ENCODE peak calls at places on chromosomes 13 and 19, in six cellular contexts. One of them, this sample, is unnamed.

GRCh38 chr13:33727356-33728083 is 90.4 kb upstream of the RFC3 start:
- DNase-seq in BJ: no peak
- DNase-seq in left ventricle myocardium inferior: no peak
- DNase-seq in brain microvascular endothelial cell: no peak
- DNase-seq in AG10803: no peak
- DNase-seq in cardiac fibroblast: no peak
- DNase-seq in this sample: no peak

GRCh38 chr13:72431981-72432617 is 295.3 kb downstream of the MZT1 start:
- DNase-seq in BJ: no peak
- DNase-seq in left ventricle myocardium inferior: no peak
- DNase-seq in brain microvascular endothelial cell: no peak
- DNase-seq in AG10803: no peak
- DNase-seq in cardiac fibroblast: no peak
- DNase-seq in this sample: no peak

GRCh38 chr19:45526143-45526542 is 18.9 kb downstream of the VASP start:
- DNase-seq in BJ: no peak
- DNase-seq in left ventricle myocardium inferior: peak
- DNase-seq in brain microvascular endothelial cell: peak
- DNase-seq in AG10803: peak
- DNase-seq in cardiac fibroblast: peak
- DNase-seq in this sample: peak

GRCh38 chr19:33373701-33374405 is at the start of gene CEBPG:
- DNase-seq in BJ: no peak
- DNase-seq in left ventricle myocardium inferior: peak
- DNase-seq in brain microvascular endothelial cell: no peak
- DNase-seq in AG10803: peak
- DNase-seq in cardiac fibroblast: peak
- DNase-seq in this sample: peak

GRCh38 chr13:51704399-51705306 is 99.3 kb downstream of the DHRS12 start:
- DNase-seq in BJ: no peak
- DNase-seq in left ventricle myocardium inferior: no peak
- DNase-seq in brain microvascular endothelial cell: no peak
- DNase-seq in AG10803: no peak
- DNase-seq in cardiac fibroblast: no peak
- DNase-seq in this sample: no peak

GRCh38 chr19:15448778-15449619 is 757 bp downstream of the WIZ start:
- DNase-seq in BJ: no peak
- DNase-seq in left ventricle myocardium inferior: no peak
- DNase-seq in brain microvascular endothelial cell: no peak
- DNase-seq in AG10803: no peak
- DNase-seq in cardiac fibroblast: no peak
- DNase-seq in this sample: no peak

GRCh38 chr13:113187263-113187669 is 21.2 kb downstream of the PCID2 start:
- DNase-seq in BJ: peak
- DNase-seq in left ventricle myocardium inferior: peak
- DNase-seq in brain microvascular endothelial cell: peak
- DNase-seq in AG10803: peak
- DNase-seq in cardiac fibroblast: peak
- DNase-seq in this sample: peak

GRCh38 chr13:33174491-33174890 is 111.1 kb downstream of the STARD13 start:
- DNase-seq in BJ: no peak
- DNase-seq in left ventricle myocardium inferior: no peak
- DNase-seq in brain microvascular endothelial cell: no peak
- DNase-seq in AG10803: no peak
- DNase-seq in cardiac fibroblast: no peak
- DNase-seq in this sample: no peak

GRCh38 chr19:925912-926594 is at the start of gene ARID3A:
- DNase-seq in BJ: no peak
- DNase-seq in left ventricle myocardium inferior: peak
- DNase-seq in brain microvascular endothelial cell: no peak
- DNase-seq in AG10803: no peak
- DNase-seq in cardiac fibroblast: no peak
- DNase-seq in this sample: no peak

GRCh38 chr13:107203146-107203847 is 635.4 kb upstream of the ARGLU1 start:
- DNase-seq in BJ: no peak
- DNase-seq in left ventricle myocardium inferior: no peak
- DNase-seq in brain microvascular endothelial cell: peak
- DNase-seq in AG10803: peak
- DNase-seq in cardiac fibroblast: peak
- DNase-seq in this sample: no peak

GRCh38 chr19:4722671-4723464 is 774 bp downstream of the DPP9 start:
- DNase-seq in BJ: no peak
- DNase-seq in left ventricle myocardium inferior: no peak
- DNase-seq in brain microvascular endothelial cell: peak
- DNase-seq in AG10803: peak
- DNase-seq in cardiac fibroblast: peak
- DNase-seq in this sample: peak

GRCh38 chr13:25329706-25330105 is 28.3 kb downstream of the NUP58 start:
- DNase-seq in BJ: no peak
- DNase-seq in left ventricle myocardium inferior: no peak
- DNase-seq in brain microvascular endothelial cell: peak
- DNase-seq in AG10803: peak
- DNase-seq in cardiac fibroblast: peak
- DNase-seq in this sample: peak

GRCh38 chr19:27776020-27776419 is 1436.9 kb downstream of the UQCRFS1 start:
- DNase-seq in BJ: no peak
- DNase-seq in left ventricle myocardium inferior: no peak
- DNase-seq in brain microvascular endothelial cell: peak
- DNase-seq in AG10803: peak
- DNase-seq in cardiac fibroblast: peak
- DNase-seq in this sample: peak

GRCh38 chr13:94318418-94318817 is 161.1 kb downstream of the DCT start:
- DNase-seq in BJ: no peak
- DNase-seq in left ventricle myocardium inferior: no peak
- DNase-seq in brain microvascular endothelial cell: no peak
- DNase-seq in AG10803: peak
- DNase-seq in cardiac fibroblast: peak
- DNase-seq in this sample: peak

GRCh38 chr19:41376241-41376997 is at the start of gene TMEM91:
- DNase-seq in BJ: no peak
- DNase-seq in left ventricle myocardium inferior: peak
- DNase-seq in brain microvascular endothelial cell: peak
- DNase-seq in AG10803: no peak
- DNase-seq in cardiac fibroblast: peak
- DNase-seq in this sample: peak

GRCh38 chr13:78372581-78372980 is 230.8 kb downstream of the POU4F1 start:
- DNase-seq in BJ: no peak
- DNase-seq in left ventricle myocardium inferior: no peak
- DNase-seq in brain microvascular endothelial cell: no peak
- DNase-seq in AG10803: no peak
- DNase-seq in cardiac fibroblast: peak
- DNase-seq in this sample: no peak

GRCh38 chr13:74907788-74908187 is 574.2 kb downstream of the TBC1D4 start:
- DNase-seq in BJ: no peak
- DNase-seq in left ventricle myocardium inferior: no peak
- DNase-seq in brain microvascular endothelial cell: no peak
- DNase-seq in AG10803: no peak
- DNase-seq in cardiac fibroblast: peak
- DNase-seq in this sample: no peak

GRCh38 chr13:41900918-41901317 is 60.0 kb downstream of the VWA8 start:
- DNase-seq in BJ: no peak
- DNase-seq in left ventricle myocardium inferior: no peak
- DNase-seq in brain microvascular endothelial cell: no peak
- DNase-seq in AG10803: no peak
- DNase-seq in cardiac fibroblast: peak
- DNase-seq in this sample: no peak

GRCh38 chr19:49554701-49555181 is 25.6 kb downstream of the NOSIP start:
- DNase-seq in BJ: no peak
- DNase-seq in left ventricle myocardium inferior: no peak
- DNase-seq in brain microvascular endothelial cell: no peak
- DNase-seq in AG10803: no peak
- DNase-seq in cardiac fibroblast: no peak
- DNase-seq in this sample: peak

GRCh38 chr13:112434032-112434431 is 57.9 kb downstream of the SPACA7 start:
- DNase-seq in BJ: no peak
- DNase-seq in left ventricle myocardium inferior: no peak
- DNase-seq in brain microvascular endothelial cell: no peak
- DNase-seq in AG10803: no peak
- DNase-seq in cardiac fibroblast: no peak
- DNase-seq in this sample: no peak

GRCh38 chr19:13646758-13647157 is 117.6 kb upstream of the MRI1 start:
- DNase-seq in BJ: no peak
- DNase-seq in left ventricle myocardium inferior: no peak
- DNase-seq in brain microvascular endothelial cell: no peak
- DNase-seq in AG10803: no peak
- DNase-seq in cardiac fibroblast: no peak
- DNase-seq in this sample: no peak

GRCh38 chr19:18144361-18144760 is 8.6 kb upstream of the PIK3R2 start:
- DNase-seq in BJ: no peak
- DNase-seq in left ventricle myocardium inferior: no peak
- DNase-seq in brain microvascular endothelial cell: no peak
- DNase-seq in AG10803: no peak
- DNase-seq in cardiac fibroblast: no peak
- DNase-seq in this sample: no peak

GRCh38 chr19:17975032-17975431 is 8.1 kb downstream of the KCNN1 start:
- DNase-seq in BJ: no peak
- DNase-seq in left ventricle myocardium inferior: no peak
- DNase-seq in brain microvascular endothelial cell: no peak
- DNase-seq in AG10803: no peak
- DNase-seq in cardiac fibroblast: no peak
- DNase-seq in this sample: no peak

GRCh38 chr19:16206046-16206605 is 8.4 kb downstream of the AP1M1 start:
- DNase-seq in BJ: no peak
- DNase-seq in left ventricle myocardium inferior: no peak
- DNase-seq in brain microvascular endothelial cell: no peak
- DNase-seq in AG10803: no peak
- DNase-seq in cardiac fibroblast: no peak
- DNase-seq in this sample: no peak

GRCh38 chr19:49652723-49653465 is 10.9 kb downstream of the SCAF1 start:
- DNase-seq in BJ: no peak
- DNase-seq in left ventricle myocardium inferior: no peak
- DNase-seq in brain microvascular endothelial cell: no peak
- DNase-seq in AG10803: no peak
- DNase-seq in cardiac fibroblast: no peak
- DNase-seq in this sample: no peak

GRCh38 chr13:111597041-111598017 is 276.9 kb downstream of the TEX29 start:
- DNase-seq in BJ: no peak
- DNase-seq in left ventricle myocardium inferior: no peak
- DNase-seq in brain microvascular endothelial cell: no peak
- DNase-seq in AG10803: no peak
- DNase-seq in cardiac fibroblast: no peak
- DNase-seq in this sample: no peak

GRCh38 chr13:24654741-24655140 is 25.5 kb upstream of the ATP12A start:
- DNase-seq in BJ: no peak
- DNase-seq in left ventricle myocardium inferior: no peak
- DNase-seq in brain microvascular endothelial cell: peak
- DNase-seq in AG10803: peak
- DNase-seq in cardiac fibroblast: peak
- DNase-seq in this sample: peak

GRCh38 chr19:5983367-5983955 is 5.5 kb upstream of the RANBP3 start:
- DNase-seq in BJ: no peak
- DNase-seq in left ventricle myocardium inferior: no peak
- DNase-seq in brain microvascular endothelial cell: no peak
- DNase-seq in AG10803: peak
- DNase-seq in cardiac fibroblast: no peak
- DNase-seq in this sample: peak

GRCh38 chr13:61247149-61247936 is 168.3 kb downstream of the PCDH20 start:
- DNase-seq in BJ: no peak
- DNase-seq in left ventricle myocardium inferior: no peak
- DNase-seq in brain microvascular endothelial cell: no peak
- DNase-seq in AG10803: no peak
- DNase-seq in cardiac fibroblast: no peak
- DNase-seq in this sample: no peak

GRCh38 chr13:67410645-67411044 is 180.5 kb upstream of the PCDH9 start:
- DNase-seq in BJ: no peak
- DNase-seq in left ventricle myocardium inferior: no peak
- DNase-seq in brain microvascular endothelial cell: no peak
- DNase-seq in AG10803: no peak
- DNase-seq in cardiac fibroblast: no peak
- DNase-seq in this sample: no peak

DNA sequence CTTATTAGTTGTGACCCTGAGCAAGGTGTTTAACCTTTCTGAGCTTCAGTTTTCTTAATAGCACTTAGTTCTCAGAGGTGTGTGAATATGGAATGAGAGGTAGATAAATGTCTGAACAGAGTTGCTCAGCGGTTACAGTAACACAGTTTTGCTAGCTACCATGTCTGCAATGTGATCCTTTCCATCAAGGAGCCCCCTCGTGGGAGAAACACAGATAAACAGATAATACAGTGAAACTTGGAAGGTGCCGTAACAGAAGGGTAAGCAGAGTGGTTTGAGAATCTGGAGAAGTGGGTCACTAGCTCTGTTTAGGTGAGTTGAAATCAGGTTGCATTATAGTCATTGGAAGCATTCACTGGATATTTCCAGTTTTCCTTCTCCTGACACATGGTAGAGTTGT is 38.9 kb downstream of the IRS2 start:
- DNase-seq in BJ: no peak
- DNase-seq in left ventricle myocardium inferior: no peak
- DNase-seq in brain microvascular endothelial cell: no peak
- DNase-seq in AG10803: no peak
- DNase-seq in cardiac fibroblast: no peak
- DNase-seq in this sample: no peak
- TF ChIP-seq CTCF in BJ: no peak
- TF ChIP-seq CTCF in left ventricle myocardium inferior: no peak
- TF ChIP-seq CTCF in brain microvascular endothelial cell: peak
- TF ChIP-seq CTCF in AG10803: no peak
- TF ChIP-seq CTCF in cardiac fibroblast: no peak
- TF ChIP-seq CTCF in this sample: peak

GRCh38 chr19:53389591-53390377 is 5.2 kb upstream of the ZNF765 start:
- DNase-seq in BJ: no peak
- DNase-seq in left ventricle myocardium inferior: no peak
- DNase-seq in brain microvascular endothelial cell: no peak
- DNase-seq in AG10803: no peak
- DNase-seq in cardiac fibroblast: no peak
- DNase-seq in this sample: peak
- H3K4me3 ChIP-seq in BJ: no peak
- H3K4me3 ChIP-seq in left ventricle myocardium inferior: no peak
- H3K4me3 ChIP-seq in brain microvascular endothelial cell: no peak
- H3K4me3 ChIP-seq in AG10803: no peak
- H3K4me3 ChIP-seq in cardiac fibroblast: no peak
- H3K4me3 ChIP-seq in this sample: no peak

DNA sequence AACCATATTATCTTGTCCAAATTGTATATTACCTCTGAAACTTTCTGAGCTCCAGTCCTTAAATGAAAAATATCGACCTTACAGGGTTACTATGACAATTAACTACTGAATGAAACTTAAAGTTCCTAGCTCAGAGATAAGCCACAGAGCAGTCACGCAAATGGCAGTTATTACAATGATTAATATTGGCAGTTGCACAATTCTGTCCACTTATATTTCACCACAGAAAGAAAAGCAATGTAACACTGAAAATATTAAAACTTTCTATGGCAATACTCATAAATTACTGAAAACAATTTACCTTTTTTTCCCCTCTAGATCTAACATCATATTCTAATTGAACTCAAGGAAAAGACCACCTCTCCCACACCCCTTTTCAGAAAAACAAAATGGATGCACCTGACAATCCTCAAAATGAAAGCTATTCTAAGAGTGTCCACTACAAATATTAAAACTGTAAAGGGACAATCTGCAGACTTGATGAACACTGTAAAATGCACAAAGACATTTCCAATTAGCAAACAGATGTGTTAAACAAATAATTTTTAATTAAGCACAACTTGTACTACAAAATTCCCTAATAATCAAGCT is 14.6 kb downstream of the LNX2 start:
- DNase-seq in BJ: no peak
- DNase-seq in left ventricle myocardium inferior: no peak
- DNase-seq in brain microvascular endothelial cell: peak
- DNase-seq in AG10803: no peak
- DNase-seq in cardiac fibroblast: peak
- DNase-seq in this sample: peak
- TF ChIP-seq CTCF in BJ: no peak
- TF ChIP-seq CTCF in left ventricle myocardium inferior: no peak
- TF ChIP-seq CTCF in brain microvascular endothelial cell: no peak
- TF ChIP-seq CTCF in AG10803: no peak
- TF ChIP-seq CTCF in cardiac fibroblast: no peak
- TF ChIP-seq CTCF in this sample: no peak

GRCh38 chr13:23428183-23428528 is 5.3 kb downstream of the SACS start:
- DNase-seq in BJ: no peak
- DNase-seq in left ventricle myocardium inferior: no peak
- DNase-seq in brain microvascular endothelial cell: peak
- DNase-seq in AG10803: no peak
- DNase-seq in cardiac fibroblast: peak
- DNase-seq in this sample: peak
- H3K4me3 ChIP-seq in BJ: no peak
- H3K4me3 ChIP-seq in left ventricle myocardium inferior: peak
- H3K4me3 ChIP-seq in brain microvascular endothelial cell: no peak
- H3K4me3 ChIP-seq in AG10803: no peak
- H3K4me3 ChIP-seq in cardiac fibroblast: no peak
- H3K4me3 ChIP-seq in this sample: no peak